ENCODE peak calls at places on chromosomes 6 and 20, in ten cellular contexts. W is Karpas-422; F is CD4-positive, alpha-beta T cell; T is stomach; Z is lung; D is IMR-90; B is body of pancreas; A is mesenchymal stem cell; L is right lobe of liver; S is gastrocnemius medialis. N is an unnamed sample. For H3K9me3, the result is how much of the 10 kb centered on the place peaks cover.

GRCh38 chr6:6386010-6386409 is 65.5 kb upstream of the F13A1 start:
- DNase-seq in D (no peak), L (no peak), S (no peak), Z (no peak), T (no peak), B (no peak), A (no peak), W (no peak), F (no peak), N (no peak)

GRCh38 chr6:150263765-150264415 is 104.9 kb upstream of the IYD start:
- DNase-seq in F (peak), S (no peak), T (no peak), A (no peak), L (no peak), B (no peak), W (no peak), Z (no peak), D (no peak), N (no peak)

GRCh38 chr6:47785187-47785586 is 3.4 kb downstream of the OPN5 start:
- DNase-seq in W (no peak), Z (no peak), F (no peak), T (no peak), A (no peak), S (no peak), D (no peak), L (no peak), B (no peak), N (no peak)

GRCh38 chr20:8946036-8946926 is 122.6 kb upstream of the PLCB4 start:
- DNase-seq in Z (no peak), B (no peak), S (no peak), D (no peak), W (no peak), A (peak), L (no peak), F (no peak), T (no peak), N (no peak)

GRCh38 chr6:133871131-133871530 is 17.8 kb upstream of the TCF21 start:
- DNase-seq in F (no peak), Z (no peak), B (no peak), W (no peak), S (no peak), L (no peak), D (no peak), A (no peak), T (no peak), N (no peak)

GRCh38 chr20:53586640-53587039 is 7.0 kb downstream of the ZNF217 start:
- DNase-seq in W (no peak), S (no peak), F (no peak), T (peak), D (no peak), B (no peak), A (no peak), Z (no peak), L (no peak), N (no peak)

GRCh38 chr6:77292564-77293546 is 170.4 kb downstream of the HTR1B start:
- DNase-seq in F (no peak), D (peak), B (no peak), S (no peak), L (no peak), Z (no peak), T (no peak), W (no peak), A (peak), N (no peak)

GRCh38 chr6:122817362-122817761 is 28.3 kb downstream of the SMPDL3A start:
- DNase-seq in Z (no peak), D (no peak), W (no peak), F (no peak), B (no peak), A (no peak), T (no peak), L (no peak), S (no peak), N (no peak)

GRCh38 chr6:43584892-43585570 is 9.0 kb downstream of the POLH start:
- DNase-seq in S (no peak), D (peak), B (no peak), W (no peak), L (no peak), F (peak), Z (no peak), A (no peak), T (no peak), N (no peak)

GRCh38 chr6:6191909-6192308 is 128.6 kb downstream of the F13A1 start:
- DNase-seq in D (no peak), F (no peak), L (no peak), B (no peak), Z (no peak), S (no peak), W (no peak), A (no peak), T (no peak), N (no peak)

GRCh38 chr20:18987781-18988360 is 174.3 kb downstream of the SCP2D1 start:
- DNase-seq in W (peak), D (no peak), S (no peak), F (no peak), L (no peak), Z (no peak), B (no peak), A (no peak), T (no peak), N (no peak)

GRCh38 chr6:146027586-146028249 is 1.1 kb upstream of the GRM1 start:
- DNase-seq in B (no peak), F (no peak), W (no peak), Z (no peak), T (no peak), A (no peak), L (no peak), S (no peak), D (no peak), N (no peak)

GRCh38 chr6:95431637-95432228 is 145.6 kb upstream of the MANEA start:
- DNase-seq in T (peak), A (peak), W (peak), L (no peak), S (no peak), F (peak), D (peak), B (peak), Z (no peak), N (no peak)

GRCh38 chr6:1527098-1527497 is 82.6 kb upstream of the FOXC1 start:
- DNase-seq in L (no peak), Z (no peak), T (no peak), B (no peak), D (peak), W (no peak), S (peak), F (peak), A (no peak), N (peak)

GRCh38 chr6:44006123-44006871 is 121.0 kb downstream of the MRPL14 start:
- DNase-seq in W (no peak), B (no peak), L (no peak), T (no peak), D (peak), Z (no peak), A (peak), S (no peak), F (no peak), N (no peak)

GRCh38 chr6:27442932-27443331 is 30.0 kb downstream of the ZNF184 start:
- DNase-seq in B (no peak), T (no peak), D (no peak), Z (no peak), L (no peak), A (no peak), F (no peak), W (no peak), S (no peak), N (no peak)

GRCh38 chr6:27452496-27452897 is 20.4 kb downstream of the ZNF184 start:
- DNase-seq in T (no peak), D (peak), S (no peak), L (no peak), F (no peak), B (no peak), Z (no peak), W (no peak), A (peak), N (no peak)

GRCh38 chr6:27451660-27452390 is 21.1 kb downstream of the ZNF184 start:
- DNase-seq in A (no peak), Z (no peak), D (no peak), S (no peak), B (no peak), L (no peak), T (no peak), W (no peak), F (no peak), N (no peak)

GRCh38 chr6:27448456-27448855 is 24.4 kb downstream of the ZNF184 start:
- DNase-seq in F (no peak), L (no peak), D (no peak), A (no peak), W (no peak), T (no peak), Z (no peak), B (no peak), S (no peak), N (no peak)
- H3K9me3 ChIP-seq in F (half or more), L (under half), D (under half), A (half or more), W (under half), T (half or more), Z (under half), B (under half), S (under half), N (under half)

GRCh38 chr20:55782861-55783260 is 222.5 kb downstream of the CBLN4 start:
- DNase-seq in F (no peak), B (no peak), S (no peak), W (no peak), D (no peak), T (no peak), L (no peak), A (no peak), Z (no peak), N (no peak)
- H3K9me3 ChIP-seq in F (under half), B (under half), S (under half), W (under half), D (under half), T (under half), L (under half), A (under half), Z (under half), N (under half)

GRCh38 chr6:157955675-157956074 is 26.0 kb upstream of the SYNJ2 start:
- DNase-seq in T (no peak), D (no peak), L (no peak), A (no peak), Z (no peak), F (no peak), W (no peak), B (no peak), S (no peak), N (no peak)

GRCh38 chr6:157952751-157953479 is 28.7 kb upstream of the SYNJ2 start:
- DNase-seq in Z (no peak), W (peak), A (no peak), F (no peak), L (no peak), T (no peak), S (no peak), D (peak), B (no peak), N (no peak)

GRCh38 chr6:157953580-157954091 is 28.0 kb upstream of the SYNJ2 start:
- DNase-seq in T (no peak), S (no peak), W (peak), D (no peak), Z (no peak), F (no peak), B (no peak), A (no peak), L (no peak), N (no peak)

GRCh38 chr6:157956171-157956730 is 25.4 kb upstream of the SYNJ2 start:
- DNase-seq in F (no peak), W (no peak), Z (no peak), L (no peak), S (no peak), D (no peak), A (no peak), T (no peak), B (no peak), N (no peak)

DNA sequence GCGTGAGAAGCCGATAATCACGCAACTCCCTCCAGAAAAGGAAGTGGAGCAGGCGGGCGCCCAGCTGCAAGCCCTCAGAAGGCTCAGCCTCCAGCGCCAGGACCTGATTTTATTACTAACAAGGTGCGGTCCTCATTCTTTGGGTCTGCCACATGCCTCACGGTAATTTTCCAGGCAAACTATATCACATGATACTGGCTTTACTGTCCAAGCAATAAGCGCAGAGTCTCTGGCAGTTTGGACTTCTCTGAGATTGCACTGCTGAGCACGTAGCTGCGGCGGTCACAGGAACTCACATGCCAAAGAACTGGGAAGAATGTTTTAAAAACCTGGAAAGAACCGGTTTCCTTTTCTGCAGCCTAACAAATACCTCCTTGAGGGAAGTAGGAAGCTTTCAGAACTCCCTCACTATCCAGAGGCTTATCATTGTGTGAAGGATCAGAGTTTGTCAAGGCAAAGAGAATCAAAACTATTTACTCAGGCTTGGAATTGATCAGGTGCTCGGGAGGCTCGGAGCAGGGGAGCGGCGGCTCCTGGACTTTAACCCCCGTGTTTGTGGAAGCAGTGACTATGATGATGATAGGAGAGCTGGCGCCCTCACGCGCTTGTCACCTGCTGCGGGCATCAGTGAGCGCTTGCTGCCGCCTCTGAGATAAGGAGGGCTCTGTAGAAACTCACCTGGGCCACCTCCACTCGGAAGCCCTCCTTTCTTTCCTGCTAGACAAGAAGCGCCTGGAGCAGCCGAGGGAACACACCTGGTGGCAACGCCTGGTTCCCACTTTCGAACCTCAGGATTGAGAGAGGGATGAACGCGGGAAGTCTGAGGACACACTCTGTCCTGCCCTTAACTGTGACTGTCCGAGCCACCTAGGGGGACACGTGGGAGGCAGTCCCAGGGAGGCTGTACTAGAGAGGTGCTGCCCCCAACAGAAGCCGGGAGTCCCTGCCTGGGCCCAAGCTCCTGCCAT is 27.2 kb upstream of the SYNJ2 start:
- DNase-seq in W (no peak), Z (no peak), S (no peak), D (peak), T (peak), L (peak), B (peak), A (no peak), F (no peak), N (no peak)
- H3K9me3 ChIP-seq in W (under half), Z (under half), S (under half), D (under half), T (under half), L (under half), B (under half), A (under half), F (under half), N (under half)

GRCh38 chr6:67811239-67812037 is 823.6 kb upstream of the ADGRB3 start:
- DNase-seq in F (no peak), T (no peak), W (no peak), S (no peak), Z (no peak), A (no peak), L (no peak), B (no peak), D (no peak), N (no peak)
- H3K9me3 ChIP-seq in F (under half), T (under half), W (under half), S (under half), Z (under half), A (under half), L (under half), B (under half), D (under half), N (under half)

DNA sequence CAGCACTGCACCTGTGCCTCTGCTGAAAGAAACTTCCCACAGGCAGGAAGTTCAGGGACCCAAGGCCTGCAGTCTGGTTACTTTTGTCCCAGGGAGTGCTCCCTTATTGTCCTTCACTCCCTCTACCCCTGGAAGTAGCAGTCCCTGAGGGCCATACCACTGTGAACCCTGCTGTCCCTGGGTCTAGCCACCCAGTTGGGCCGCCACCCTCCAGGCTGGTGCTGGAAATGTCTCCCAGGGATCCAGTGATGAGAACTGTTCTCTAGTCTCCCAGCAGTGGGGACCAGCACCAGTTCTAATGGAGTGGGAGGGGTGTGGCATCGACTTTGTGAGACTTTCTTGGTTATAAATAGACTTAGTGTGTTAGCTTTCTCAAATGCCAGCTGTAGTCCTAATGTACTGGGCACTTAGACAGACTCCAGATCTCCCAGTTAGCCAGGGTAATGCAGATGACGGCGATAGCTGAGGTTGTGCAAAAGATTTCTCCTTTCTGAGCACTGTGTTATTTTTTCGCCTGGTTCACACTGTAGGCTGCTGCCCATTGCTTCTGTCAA is 462.5 kb downstream of the CDH26 start:
- DNase-seq in L (no peak), D (no peak), W (no peak), A (no peak), F (no peak), Z (no peak), B (no peak), T (no peak), S (no peak), N (no peak)
- H3K9me3 ChIP-seq in L (under half), D (under half), W (under half), A (under half), F (under half), Z (under half), B (under half), T (under half), S (under half), N (under half)

DNA sequence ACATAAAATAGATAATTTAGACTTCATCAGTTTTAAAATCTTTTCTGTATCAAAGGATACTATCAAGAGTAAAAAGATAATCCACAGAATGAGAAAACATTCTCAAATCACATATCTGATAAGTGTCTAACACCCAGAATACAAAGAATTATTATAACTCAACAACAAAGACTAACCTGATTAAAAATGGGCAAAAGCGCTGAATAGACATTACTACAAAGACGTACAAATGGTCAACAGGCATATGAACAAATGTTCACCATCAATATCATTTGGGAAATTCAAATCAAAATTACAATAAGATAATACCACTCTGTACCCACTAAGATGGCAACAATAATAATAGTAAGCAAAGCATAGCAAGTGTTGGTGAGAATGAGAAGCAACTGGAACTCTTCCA is 503.8 kb downstream of the CDH26 start:
- DNase-seq in B (no peak), T (no peak), A (no peak), F (no peak), Z (no peak), D (no peak), W (no peak), S (no peak), L (no peak), N (no peak)
- H3K9me3 ChIP-seq in B (under half), T (under half), A (under half), F (under half), Z (under half), D (under half), W (under half), S (under half), L (under half), N (under half)

DNA sequence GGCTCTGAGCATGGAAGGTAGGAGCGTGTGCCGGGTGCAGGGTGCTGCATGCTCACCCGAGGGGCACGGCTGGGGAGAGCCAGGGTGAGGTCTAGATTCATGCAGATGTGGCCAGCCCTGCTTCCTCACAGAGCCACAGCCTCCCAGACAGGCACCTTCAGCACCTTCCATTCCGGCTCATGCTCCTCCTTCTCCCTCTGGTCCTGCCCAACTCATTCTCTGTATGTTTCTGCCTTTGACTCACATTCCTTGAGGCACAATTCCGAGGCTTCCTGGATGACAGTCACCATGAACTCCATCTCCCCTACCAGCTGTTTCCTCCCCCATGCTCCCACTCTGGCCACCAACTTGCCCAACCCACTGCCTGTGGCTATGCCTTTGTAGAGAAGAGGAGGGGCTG is 35.4 kb downstream of the DACT2 start:
- DNase-seq in B (no peak), S (no peak), L (no peak), T (no peak), W (no peak), A (no peak), D (no peak), F (no peak), Z (no peak), N (no peak)
- H3K9me3 ChIP-seq in B (under half), S (under half), L (under half), T (under half), W (under half), A (under half), D (half or more), F (under half), Z (under half), N (under half)

GRCh38 chr6:15864033-15864707 is 201.3 kb upstream of the DTNBP1 start:
- DNase-seq in T (no peak), W (no peak), F (no peak), S (no peak), B (no peak), A (no peak), Z (no peak), D (no peak), L (no peak), N (no peak)
- H3K9me3 ChIP-seq in T (under half), W (under half), F (under half), S (under half), B (under half), A (under half), Z (under half), D (under half), L (under half), N (under half)

GRCh38 chr6:21085206-21085605 is 508.3 kb upstream of the SOX4 start:
- DNase-seq in W (no peak), S (no peak), B (no peak), T (no peak), L (no peak), D (no peak), F (no peak), Z (no peak), A (no peak), N (no peak)
- H3K9me3 ChIP-seq in W (under half), S (under half), B (under half), T (under half), L (under half), D (under half), F (under half), Z (under half), A (under half), N (under half)

GRCh38 chr6:30282522-30282921 is 44.2 kb upstream of the TRIM39 start:
- DNase-seq in D (no peak), S (no peak), F (no peak), L (no peak), W (no peak), A (no peak), B (no peak), T (no peak), Z (no peak), N (no peak)

GRCh38 chr6:30287139-30287538 is 39.6 kb upstream of the TRIM39 start:
- DNase-seq in Z (no peak), D (no peak), F (no peak), B (no peak), W (no peak), A (no peak), T (no peak), L (no peak), S (no peak), N (no peak)

GRCh38 chr6:30283761-30284160 is 43.0 kb upstream of the TRIM39 start:
- DNase-seq in L (no peak), F (no peak), W (no peak), B (no peak), Z (no peak), A (no peak), D (no peak), S (no peak), T (no peak), N (no peak)
- H3K9me3 ChIP-seq in L (under half), F (half or more), W (half or more), B (under half), Z (under half), A (half or more), D (under half), S (under half), T (half or more), N (under half)